ENCODE peak calls at places on chromosome 18, in four cellular contexts. O, U, Y and L are unnamed samples.

GRCh38 chr18:5463390-5463789 is 80.4 kb downstream of the EPB41L3 start:
- DNase-seq in O (peak; percentile 76), U (no peak), Y (peak; percentile 53), L (no peak)

GRCh38 chr18:37322497-37323035 is 243.0 kb downstream of the CELF4 start:
- DNase-seq in O (no peak), U (peak; percentile 52), Y (peak; percentile 53), L (peak; percentile 31)

GRCh38 chr18:53489266-53489665 is 735.2 kb downstream of the MBD2 start:
- DNase-seq in O (no peak), U (no peak), Y (no peak), L (no peak)

GRCh38 chr18:46253498-46253897 is 149.3 kb downstream of the HAUS1 start:
- DNase-seq in O (no peak), U (no peak), Y (no peak), L (no peak)

GRCh38 chr18:79513381-79514081 is 117.8 kb downstream of the NFATC1 start:
- DNase-seq in O (no peak), U (no peak), Y (peak; percentile 1), L (no peak)

GRCh38 chr18:74331404-74331803 is 15.8 kb downstream of the C18orf63 start:
- DNase-seq in O (no peak), U (no peak), Y (no peak), L (peak; percentile 43)

GRCh38 chr18:42242758-42243157 is 287.7 kb downstream of the PIK3C3 start:
- DNase-seq in O (no peak), U (no peak), Y (no peak), L (peak; percentile 60)

GRCh38 chr18:78892721-78893120 is 86.9 kb upstream of the SALL3 start:
- DNase-seq in O (no peak), U (no peak), Y (no peak), L (no peak)

GRCh38 chr18:69265661-69266060 is 135.0 kb upstream of the DOK6 start:
- DNase-seq in O (no peak), U (no peak), Y (no peak), L (no peak)

GRCh38 chr18:7458873-7459272 is 108.2 kb upstream of the PTPRM start:
- DNase-seq in O (no peak), U (no peak), Y (no peak), L (no peak)
- H3K27ac ChIP-seq in O (no peak overlapping the region), U (no peak overlapping the region), Y (no peak overlapping the region), L (no peak overlapping the region)

GRCh38 chr18:58189008-58189407 is 145.0 kb downstream of the NEDD4L start:
- DNase-seq in O (no peak), U (no peak), Y (no peak), L (no peak)
- H3K27ac ChIP-seq in O (no peak overlapping the region), U (no peak overlapping the region), Y (no peak overlapping the region), L (no peak overlapping the region)

DNA sequence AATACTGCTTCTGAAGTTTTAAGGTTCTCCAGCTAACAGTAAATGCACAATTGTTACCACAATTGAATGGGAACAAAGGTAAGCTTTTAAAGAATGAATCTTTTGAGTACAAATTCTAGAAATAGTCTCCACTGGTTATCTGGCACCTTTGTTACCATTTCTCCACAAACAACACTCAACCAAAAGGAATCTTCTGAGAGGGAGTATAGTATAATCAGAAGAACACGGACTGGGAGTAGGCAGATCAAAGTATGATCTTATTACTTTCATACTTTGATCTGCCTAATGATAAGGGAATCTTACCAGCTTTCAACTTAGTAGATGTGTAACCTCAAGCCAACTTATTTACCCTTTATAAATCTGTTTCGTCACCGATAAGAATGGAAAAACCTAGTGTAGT is 1.4 kb downstream of the CEP76 start:
- DNase-seq in O (no peak), U (no peak), Y (no peak), L (no peak)
- H3K27ac ChIP-seq in O (no peak overlapping the region), U (no peak overlapping the region), Y (no peak overlapping the region), L (peak overlapping the region; percentile 89)

GRCh38 chr18:55585050-55585449 is 2.9 kb downstream of the TCF4 start:
- DNase-seq in O (no peak), U (no peak), Y (no peak), L (no peak)

GRCh38 chr18:55579471-55579870 is 8.5 kb downstream of the TCF4 start:
- DNase-seq in O (no peak), U (no peak), Y (no peak), L (no peak)

GRCh38 chr18:55585586-55586521 is 2.1 kb downstream of the TCF4 start:
- DNase-seq in O (no peak), U (no peak), Y (no peak), L (no peak)

GRCh38 chr18:55579888-55580287 is 8.1 kb downstream of the TCF4 start:
- DNase-seq in O (no peak), U (no peak), Y (no peak), L (no peak)

GRCh38 chr18:55582325-55582724 is 5.7 kb downstream of the TCF4 start:
- DNase-seq in O (no peak), U (no peak), Y (no peak), L (no peak)
- H3K27ac ChIP-seq in O (no peak overlapping the region), U (no peak overlapping the region), Y (no peak overlapping the region), L (no peak overlapping the region)

GRCh38 chr18:12106516-12106915 is 12.9 kb downstream of the ANKRD62 start:
- DNase-seq in O (no peak), U (no peak), Y (no peak), L (no peak)

GRCh38 chr18:12098389-12098788 is 4.7 kb downstream of the ANKRD62 start:
- DNase-seq in O (no peak), U (no peak), Y (no peak), L (no peak)

GRCh38 chr18:12099160-12099559 is 5.5 kb downstream of the ANKRD62 start:
- DNase-seq in O (no peak), U (no peak), Y (no peak), L (no peak)

DNA sequence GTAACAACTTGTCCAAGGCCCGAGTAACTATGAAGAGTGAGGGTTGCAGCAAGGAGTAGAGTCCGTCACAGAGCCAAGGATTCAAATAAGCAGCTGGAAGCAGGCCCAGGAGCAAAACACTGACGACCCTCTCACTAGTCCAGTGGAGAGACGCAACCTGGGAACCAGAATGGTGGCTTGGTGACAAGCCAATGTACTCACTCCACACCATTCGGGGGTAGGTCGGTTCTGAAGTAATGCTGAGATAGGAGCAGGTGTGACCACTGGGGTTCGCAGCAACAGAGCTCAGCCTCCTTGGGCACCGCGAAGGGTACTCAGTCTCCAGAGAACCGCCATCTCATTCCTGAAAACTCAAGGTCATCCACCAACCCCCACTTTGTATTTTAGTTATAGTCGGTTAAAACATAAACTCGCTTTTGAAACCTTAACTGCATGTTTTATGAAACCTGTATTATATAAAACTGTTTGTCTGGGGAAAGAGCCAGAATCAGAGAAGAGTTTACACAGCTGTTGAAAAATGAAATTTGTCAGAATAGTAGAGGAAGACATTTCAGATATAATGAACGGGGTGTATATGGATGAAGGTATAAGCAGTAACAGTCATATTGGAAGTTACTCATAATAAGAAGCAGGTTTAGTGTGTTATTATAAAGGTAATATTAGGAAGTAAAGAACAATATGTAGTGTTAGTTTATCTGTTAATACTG is 8.6 kb downstream of the ANKRD62 start:
- DNase-seq in O (no peak), U (peak; percentile 63), Y (peak; percentile 86), L (no peak)
- H3K27ac ChIP-seq in O (no peak overlapping the region), U (peak overlapping the region; percentile 85), Y (peak overlapping the region; percentile 81), L (no peak overlapping the region)

GRCh38 chr18:9218052-9218451 is 81.5 kb downstream of the ANKRD12 start:
- DNase-seq in O (no peak), U (no peak), Y (no peak), L (no peak)

GRCh38 chr18:9221661-9222060 is 85.1 kb downstream of the ANKRD12 start:
- DNase-seq in O (no peak), U (no peak), Y (no peak), L (no peak)

GRCh38 chr18:9216459-9216858 is 79.9 kb downstream of the ANKRD12 start:
- DNase-seq in O (no peak), U (no peak), Y (no peak), L (no peak)

GRCh38 chr18:9226463-9226862 is 89.9 kb downstream of the ANKRD12 start:
- DNase-seq in O (no peak), U (no peak), Y (no peak), L (no peak)

GRCh38 chr18:9221040-9221439 is 84.5 kb downstream of the ANKRD12 start:
- DNase-seq in O (no peak), U (no peak), Y (no peak), L (no peak)
- H3K27ac ChIP-seq in O (no peak overlapping the region), U (no peak overlapping the region), Y (no peak overlapping the region), L (no peak overlapping the region)

GRCh38 chr18:49847524-49847923 is 34.2 kb upstream of the ACAA2 start:
- DNase-seq in O (no peak), U (no peak), Y (no peak), L (no peak)
- H3K27ac ChIP-seq in O (no peak overlapping the region), U (no peak overlapping the region), Y (no peak overlapping the region), L (no peak overlapping the region)

GRCh38 chr18:56789004-56789888 is 138.1 kb downstream of the WDR7 start:
- DNase-seq in O (no peak), U (no peak), Y (peak; percentile 31), L (peak; percentile 33)
- H3K27ac ChIP-seq in O (no peak overlapping the region), U (no peak overlapping the region), Y (no peak overlapping the region), L (no peak overlapping the region)